ENCODE peak calls at places on chromosomes 12 and 14, in six cellular contexts. C is EH; A is KBM-7; P is activated T-helper 1 cell treated with Interleukin-2 at 50 U/mL for 16 hours; T is CD4-positive, alpha-beta T cell; O is GM12865. F is an unnamed sample.

GRCh38 chr12:32031109-32031508 is 71.9 kb downstream of the RESF1 start:
- DNase-seq in C (no peak), A (peak), P (no peak), T (no peak), O (no peak), F (no peak)

GRCh38 chr14:23095196-23096108 is at the start of gene C14orf119:
- DNase-seq in C (peak), A (peak), P (peak), T (no peak), O (peak), F (peak)

GRCh38 chr12:3550839-3551238 is 59.8 kb downstream of the PRMT8 start:
- DNase-seq in C (no peak), A (no peak), P (no peak), T (no peak), O (no peak), F (no peak)

GRCh38 chr14:81464253-81465001 is 64.3 kb upstream of the STON2 start:
- DNase-seq in C (peak), A (peak), P (peak), T (no peak), O (peak), F (peak)

GRCh38 chr14:100199240-100199860 is 39.6 kb upstream of the YY1 start:
- DNase-seq in C (no peak), A (no peak), P (no peak), T (no peak), O (no peak), F (no peak)

GRCh38 chr14:24426912-24427536 is 2.4 kb downstream of the CBLN3 start:
- DNase-seq in C (no peak), A (no peak), P (no peak), T (no peak), O (no peak), F (no peak)

GRCh38 chr12:13097526-13097925 is 5.9 kb downstream of the GSG1 start:
- DNase-seq in C (peak), A (peak), P (no peak), T (no peak), O (peak), F (no peak)

GRCh38 chr14:105092124-105092911 is 27.1 kb upstream of the GPR132 start:
- DNase-seq in C (peak), A (no peak), P (no peak), T (peak), O (no peak), F (no peak)

GRCh38 chr12:121287267-121287954 is 9.1 kb downstream of the CAMKK2 start:
- DNase-seq in C (peak), A (no peak), P (no peak), T (no peak), O (no peak), F (no peak)

GRCh38 chr14:78790262-78790661 is 620.1 kb downstream of the NRXN3 start:
- DNase-seq in C (no peak), A (no peak), P (no peak), T (no peak), O (no peak), F (no peak)

GRCh38 chr14:78401866-78402265 is 231.7 kb downstream of the NRXN3 start:
- DNase-seq in C (no peak), A (no peak), P (no peak), T (no peak), O (no peak), F (no peak)

GRCh38 chr12:91216871-91217270 is 34.3 kb upstream of the DCN start:
- DNase-seq in C (no peak), A (no peak), P (no peak), T (no peak), O (no peak), F (no peak)

GRCh38 chr12:91884216-91884615 is 261.4 kb downstream of the BTG1 start:
- DNase-seq in C (no peak), A (no peak), P (no peak), T (no peak), O (no peak), F (no peak)

GRCh38 chr12:105477873-105478272 is 147.4 kb downstream of the C12orf75 start:
- DNase-seq in C (no peak), A (no peak), P (no peak), T (no peak), O (no peak), F (no peak)

GRCh38 chr14:29601559-29602109 is 326.0 kb downstream of the PRKD1 start:
- DNase-seq in C (peak), A (no peak), P (no peak), T (no peak), O (no peak), F (no peak)

GRCh38 chr14:99656171-99656570 is 11.2 kb downstream of the HHIPL1 start:
- DNase-seq in C (no peak), A (no peak), P (no peak), T (no peak), O (no peak), F (no peak)

GRCh38 chr12:121628536-121628935 is 2.2 kb downstream of the ORAI1 start:
- DNase-seq in C (no peak), A (peak), P (no peak), T (no peak), O (peak), F (no peak)

GRCh38 chr12:39723831-39724230 is 104.2 kb upstream of the ABCD2 start:
- DNase-seq in C (peak), A (peak), P (no peak), T (no peak), O (peak), F (peak)

GRCh38 chr14:70061108-70061507 is 127.6 kb downstream of the SLC8A3 start:
- DNase-seq in C (no peak), A (no peak), P (no peak), T (no peak), O (no peak), F (no peak)

GRCh38 chr14:90045608-90046007 is 16.2 kb upstream of the KCNK13 start:
- DNase-seq in C (no peak), A (no peak), P (no peak), T (no peak), O (no peak), F (no peak)

GRCh38 chr14:96268426-96269358 is 12.7 kb downstream of the BDKRB1 start:
- DNase-seq in C (peak), A (no peak), P (no peak), T (no peak), O (no peak), F (peak)

GRCh38 chr14:104892517-104893434 is 27.7 kb downstream of the CEP170B start:
- DNase-seq in C (no peak), A (no peak), P (no peak), T (no peak), O (no peak), F (no peak)

GRCh38 chr14:67541448-67542387 is 8.6 kb downstream of the PLEKHH1 start:
- DNase-seq in C (no peak), A (no peak), P (no peak), T (no peak), O (no peak), F (no peak)

GRCh38 chr14:55938249-55938791 is 179.9 kb upstream of the PELI2 start:
- DNase-seq in C (peak), A (no peak), P (no peak), T (no peak), O (no peak), F (no peak)

GRCh38 chr14:90569606-90570462 is 173.0 kb downstream of the CALM1 start:
- DNase-seq in C (no peak), A (no peak), P (no peak), T (no peak), O (no peak), F (no peak)